ENCODE peak calls at places on chromosomes 3 and 15, in six cellular contexts. I is skeletal muscle cell, W is amygdala, T is uterus, A is T-helper 9 cell, L is kidney tubule cell. Q is an unnamed sample.

GRCh38 chr3:125003369-125003853 is 52.4 kb downstream of the HEG1 start:
- DNase-seq in I (peak), W (no peak), T (peak), A (no peak), L (peak), Q (no peak)

GRCh38 chr3:55175423-55175822 is 247.6 kb upstream of the LRTM1 start:
- DNase-seq in I (no peak), W (no peak), T (no peak), A (no peak), L (no peak), Q (no peak)

GRCh38 chr3:142976621-142977398 is 13.3 kb upstream of the PAQR9 start:
- DNase-seq in I (peak), W (no peak), T (peak), A (no peak), L (peak), Q (peak)

GRCh38 chr3:73508330-73508954 is 116.3 kb downstream of the PDZRN3 start:
- DNase-seq in I (no peak), W (no peak), T (peak), A (peak), L (peak), Q (peak)

GRCh38 chr3:177340243-177340830 is 143.1 kb upstream of the TBL1XR1 start:
- DNase-seq in I (no peak), W (no peak), T (no peak), A (no peak), L (peak), Q (no peak)

GRCh38 chr3:165669967-165670366 is 167.3 kb downstream of the BCHE start:
- DNase-seq in I (no peak), W (no peak), T (no peak), A (no peak), L (no peak), Q (no peak)

GRCh38 chr3:108946292-108947290 is 7.1 kb downstream of the GUCA1C start:
- DNase-seq in I (no peak), W (no peak), T (no peak), A (no peak), L (peak), Q (peak)

GRCh38 chr3:169634618-169635236 is 28.8 kb downstream of the MECOM start:
- DNase-seq in I (no peak), W (no peak), T (peak), A (no peak), L (no peak), Q (peak)

GRCh38 chr3:99878005-99878404 is 60.3 kb downstream of the CMSS1 start:
- DNase-seq in I (peak), W (no peak), T (peak), A (no peak), L (peak), Q (peak)

GRCh38 chr3:114392831-114393230 is 99.0 kb downstream of the TIGIT start:
- DNase-seq in I (no peak), W (no peak), T (no peak), A (no peak), L (no peak), Q (peak)

GRCh38 chr15:34161329-34161953 is 48.5 kb downstream of the KATNBL1 start:
- DNase-seq in I (no peak), W (no peak), T (no peak), A (no peak), L (peak), Q (peak)

GRCh38 chr3:14528081-14528480 is 12.1 kb downstream of the GRIP2 start:
- DNase-seq in I (no peak), W (no peak), T (no peak), A (no peak), L (no peak), Q (no peak)

GRCh38 chr3:64104691-64105101 is 81.4 kb upstream of the PSMD6 start:
- DNase-seq in I (no peak), W (no peak), T (no peak), A (no peak), L (peak), Q (peak)

GRCh38 chr3:48624767-48625166 is 3.2 kb upstream of the TMEM89 start:
- DNase-seq in I (no peak), W (no peak), T (no peak), A (no peak), L (no peak), Q (no peak)

GRCh38 chr15:50463423-50464358 is 39.5 kb downstream of the USP8 start:
- DNase-seq in I (no peak), W (no peak), T (no peak), A (no peak), L (no peak), Q (no peak)

GRCh38 chr3:101687142-101687931 is 819 bp upstream of the RPL24 start:
- DNase-seq in I (no peak), W (no peak), T (no peak), A (no peak), L (peak), Q (peak)

GRCh38 chr3:108879915-108880314 is 57.3 kb downstream of the TRAT1 start:
- DNase-seq in I (no peak), W (no peak), T (no peak), A (no peak), L (no peak), Q (no peak)

GRCh38 chr15:47678047-47678446 is 39.3 kb upstream of the SEMA6D start:
- DNase-seq in I (no peak), W (no peak), T (no peak), A (no peak), L (no peak), Q (peak)

GRCh38 chr3:181941250-181941649 is 229.5 kb downstream of the SOX2 start:
- DNase-seq in I (no peak), W (no peak), T (no peak), A (no peak), L (no peak), Q (peak)

GRCh38 chr3:11820540-11821041 is 26.1 kb downstream of the TAMM41 start:
- DNase-seq in I (no peak), W (no peak), T (no peak), A (no peak), L (peak), Q (no peak)

GRCh38 chr3:128556384-128556783 is 63.4 kb upstream of the GATA2 start:
- DNase-seq in I (no peak), W (no peak), T (no peak), A (no peak), L (no peak), Q (no peak)

GRCh38 chr3:132210476-132211346 is 106.5 kb upstream of the ACP3 start:
- DNase-seq in I (no peak), W (no peak), T (no peak), A (no peak), L (peak), Q (peak)

GRCh38 chr3:126039870-126040269 is 44.1 kb downstream of the SLC41A3 start:
- DNase-seq in I (no peak), W (no peak), T (no peak), A (no peak), L (no peak), Q (no peak)

GRCh38 chr3:28077566-28077965 is 163.9 kb upstream of the CMC1 start:
- DNase-seq in I (no peak), W (no peak), T (no peak), A (no peak), L (peak), Q (peak)

GRCh38 chr3:66302288-66302687 is 81.5 kb downstream of the SLC25A26 start:
- DNase-seq in I (no peak), W (no peak), T (no peak), A (peak), L (no peak), Q (no peak)

GRCh38 chr3:168002786-168003368 is 92.8 kb downstream of the GOLIM4 start:
- DNase-seq in I (peak), W (no peak), T (no peak), A (no peak), L (peak), Q (peak)

GRCh38 chr3:67109651-67110204 is 111.6 kb downstream of the KBTBD8 start:
- DNase-seq in I (peak), W (no peak), T (no peak), A (no peak), L (peak), Q (peak)

GRCh38 chr3:192892981-192893827 is 24.5 kb downstream of the MB21D2 start:
- DNase-seq in I (peak), W (no peak), T (peak), A (peak), L (peak), Q (peak)

GRCh38 chr3:30299674-30300423 is 306.6 kb upstream of the TGFBR2 start:
- DNase-seq in I (no peak), W (no peak), T (no peak), A (no peak), L (no peak), Q (peak)

Q was measured in bronchial epithelial cell.